ENCODE peak calls at places on chromosomes 16 and 17, in five cellular contexts. H is K562, G is mucosa of descending colon, D is left ventricle myocardium inferior, Q is cardiac muscle cell. S is an unnamed sample. For H3K4me1, the result is how much of the 10 kb centered on the place peaks cover.

GRCh38 chr17:4453821-4454591 is 20.3 kb downstream of the SPNS3 start:
- DNase-seq in H (no peak), G (peak), D (no peak), Q (no peak), S (no peak)

GRCh38 chr16:67137605-67138004 is 13.2 kb downstream of the B3GNT9 start:
- DNase-seq in H (no peak), G (no peak), D (no peak), Q (peak), S (no peak)

GRCh38 chr17:67365762-67366192 is 600 bp downstream of the PSMD12 start:
- DNase-seq in H (peak), G (no peak), D (no peak), Q (no peak), S (no peak)

GRCh38 chr17:31935512-31935911 is 1.3 kb upstream of the SUZ12 start:
- DNase-seq in H (no peak), G (no peak), D (no peak), Q (no peak), S (no peak)

GRCh38 chr17:32882734-32883133 is 5.8 kb upstream of the MYO1D start:
- DNase-seq in H (peak), G (no peak), D (no peak), Q (no peak), S (no peak)

GRCh38 chr16:89003831-89004208 is 26.8 kb upstream of the CBFA2T3 start:
- DNase-seq in H (peak), G (peak), D (no peak), Q (no peak), S (peak)

GRCh38 chr17:39926588-39927100 is 757 bp downstream of the ORMDL3 start:
- DNase-seq in H (peak), G (peak), D (peak), Q (peak), S (no peak)

GRCh38 chr16:57069635-57070350 is 22.6 kb upstream of the CPNE2 start:
- DNase-seq in H (no peak), G (no peak), D (no peak), Q (no peak), S (no peak)

GRCh38 chr17:65220732-65221131 is 83.6 kb downstream of the RGS9 start:
- DNase-seq in H (no peak), G (no peak), D (no peak), Q (no peak), S (no peak)

GRCh38 chr17:63433746-63434591 is 12.1 kb downstream of the CYB561 start:
- DNase-seq in H (no peak), G (peak), D (peak), Q (no peak), S (no peak)

GRCh38 chr17:82909322-82909904 is 69.6 kb upstream of the ZNF750 start:
- DNase-seq in H (no peak), G (peak), D (no peak), Q (no peak), S (no peak)

DNA sequence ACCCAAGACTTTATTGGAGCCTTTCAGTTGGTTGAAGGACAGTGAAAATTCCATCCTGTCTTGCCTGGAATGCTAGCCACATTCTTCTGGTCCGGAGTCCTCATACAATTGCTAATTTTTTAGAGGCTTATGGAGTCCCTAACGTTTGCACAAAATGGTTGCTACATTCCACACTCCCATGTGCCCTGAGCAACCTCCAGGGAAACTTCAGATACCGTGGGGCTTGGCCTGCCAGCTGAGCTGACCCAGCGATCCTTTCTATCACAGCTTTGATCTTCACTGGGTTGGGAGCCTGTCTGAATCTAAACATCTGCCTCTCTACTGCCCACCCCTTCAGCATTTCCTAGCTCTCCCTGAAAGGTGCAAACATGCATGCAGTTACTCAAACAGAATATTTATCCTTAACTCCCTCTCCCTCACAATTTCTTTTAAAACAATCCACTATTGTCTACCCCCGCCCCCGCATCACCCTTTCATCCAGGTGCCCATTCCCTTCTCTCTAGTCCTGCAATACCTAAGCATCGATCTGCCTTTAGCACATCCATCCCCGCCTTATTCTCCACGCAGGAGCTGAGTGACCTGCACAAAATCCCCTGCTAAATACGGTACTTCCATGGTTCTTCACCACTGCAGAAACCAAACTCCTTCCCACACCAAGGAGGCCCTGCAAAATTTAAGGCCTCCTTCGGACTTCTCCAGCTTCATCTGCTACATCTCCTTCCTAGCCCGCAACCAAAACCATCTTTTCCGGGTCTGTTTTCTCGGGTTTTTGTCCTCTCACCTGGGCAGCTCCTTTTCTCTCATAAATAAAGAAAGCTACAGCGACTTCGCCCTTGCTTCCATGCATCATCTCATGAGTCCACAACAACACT is 795 bp upstream of the GAN start:
- DNase-seq in H (no peak), G (no peak), D (no peak), Q (no peak), S (no peak)
- TF ChIP-seq CTCF in H (no peak), G (no peak), D (no peak), Q (no peak), S (no peak)

GRCh38 chr17:76264755-76265623 is at the start of gene UBALD2:
- DNase-seq in H (peak), G (peak), D (peak), Q (peak), S (peak)
- H3K4me1 ChIP-seq in H (under half), G (half or more), D (half or more), Q (under half), S (under half)

GRCh38 chr16:72013389-72013788 is 4.8 kb downstream of the DHODH start:
- DNase-seq in H (peak), G (no peak), D (peak), Q (peak), S (no peak)

GRCh38 chr16:72013888-72014538 is 5.5 kb downstream of the DHODH start:
- DNase-seq in H (peak), G (no peak), D (peak), Q (peak), S (no peak)

GRCh38 chr16:72012607-72013006 is 4.1 kb downstream of the DHODH start:
- DNase-seq in H (no peak), G (no peak), D (no peak), Q (no peak), S (no peak)

GRCh38 chr16:72009779-72010178 is 1.2 kb downstream of the DHODH start:
- DNase-seq in H (no peak), G (no peak), D (no peak), Q (no peak), S (no peak)

DNA sequence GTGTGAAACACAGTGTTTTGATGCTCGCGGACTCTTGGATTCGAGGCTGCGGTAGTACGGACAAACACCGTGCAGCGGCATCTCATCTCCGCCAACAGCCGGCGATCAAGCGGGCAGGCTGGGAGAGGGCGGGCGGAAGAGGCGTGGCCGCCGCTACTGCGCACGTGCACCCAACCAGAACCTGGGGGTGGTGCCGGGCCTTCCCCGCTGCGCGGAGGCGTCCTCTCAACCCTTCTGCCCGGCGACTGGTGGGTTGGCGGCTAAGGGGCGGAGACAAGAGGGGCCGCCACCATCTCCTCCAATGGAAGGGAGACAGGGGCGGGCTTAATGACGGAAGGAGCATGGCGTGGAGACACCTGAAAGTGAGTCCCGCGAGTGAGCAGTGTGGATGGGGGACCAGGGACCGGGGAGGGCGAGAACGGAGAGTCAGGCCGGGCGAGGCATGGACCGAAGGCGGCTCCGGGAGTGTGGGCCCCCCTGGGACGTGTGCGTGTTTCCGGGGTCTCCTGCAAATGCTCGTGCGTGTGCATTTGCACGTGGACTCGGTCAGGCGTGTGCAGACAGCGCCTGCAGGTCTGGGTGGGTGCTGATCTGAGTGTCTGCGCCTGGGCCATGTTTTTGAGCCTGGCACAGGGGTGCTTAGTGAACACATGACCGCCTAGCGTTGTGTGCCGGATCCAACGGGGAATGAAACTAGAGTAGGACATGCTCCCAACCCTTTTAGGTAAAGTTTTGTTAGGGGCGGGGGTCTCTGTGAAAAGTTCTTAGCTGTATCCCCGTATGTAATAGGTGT is at the start of gene DHODH:
- DNase-seq in H (peak), G (peak), D (peak), Q (peak), S (peak)
- TF ChIP-seq CTCF in H (no peak), G (no peak), D (peak), Q (peak), S (no peak)

DNA sequence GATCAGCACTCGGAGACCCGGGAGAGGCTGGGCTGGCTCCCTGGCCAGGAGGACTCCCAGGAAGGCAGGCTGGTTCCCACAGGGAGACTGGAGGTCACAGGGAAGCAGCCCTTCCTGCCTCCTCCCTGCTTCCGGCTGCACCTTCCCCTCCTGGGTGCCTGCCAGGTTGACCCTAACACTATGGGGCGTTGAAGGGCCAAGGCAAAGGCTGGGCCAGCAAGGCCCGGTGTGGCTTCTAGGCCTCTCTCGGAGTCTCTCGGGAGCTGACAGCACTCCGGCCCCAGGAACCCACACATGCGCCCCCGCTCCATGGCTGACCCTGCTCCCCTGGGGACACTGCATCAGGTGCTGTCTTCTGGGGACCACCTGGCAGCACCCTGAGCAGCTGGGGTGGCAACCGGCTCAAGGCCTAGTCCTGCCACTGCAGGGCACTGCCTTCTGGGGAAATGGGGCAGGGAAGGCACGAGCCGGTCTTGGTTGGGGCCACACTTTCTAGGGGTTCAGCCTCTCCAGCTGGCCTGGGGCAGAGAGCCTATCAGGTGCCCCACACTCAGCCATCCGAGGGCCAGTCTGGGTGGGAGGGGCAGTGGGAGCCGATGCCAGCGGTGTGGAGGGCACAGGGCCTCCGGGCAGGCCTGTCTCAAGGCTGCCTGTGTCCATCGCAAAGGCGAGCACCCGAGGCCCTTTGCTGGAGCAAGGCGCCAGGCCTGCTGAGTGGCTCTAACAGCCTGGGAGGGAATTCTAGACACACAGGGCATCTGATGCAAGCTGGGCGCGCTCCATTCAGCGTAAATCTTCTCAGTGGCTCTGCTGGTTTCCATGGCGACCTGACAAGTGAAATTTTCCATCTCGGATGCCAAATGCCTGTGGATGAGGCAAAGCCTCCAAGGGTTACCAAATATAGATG is 5.6 kb upstream of the MTSS2 start:
- DNase-seq in H (no peak), G (peak), D (peak), Q (peak), S (no peak)
- H3K4me1 ChIP-seq in H (half or more), G (under half), D (half or more), Q (half or more), S (half or more)

S was measured in RWPE2.